ENCODE peak calls at places on chromosomes 3 and 15, in nine cellular contexts. Q is body of pancreas, A is NB4, L is H54, O is GM12878, V is IMR-90, M is HCT116, D is A549, R is Peyer's patch. J is an unnamed sample.

GRCh38 chr3:104396974-104397669 is 969.6 kb upstream of the ALCAM start:
- DNase-seq in Q (no peak), A (no peak), L (no peak), O (no peak), V (peak), M (no peak), D (peak), R (no peak), J (no peak)

GRCh38 chr3:117630469-117630868 is 920.9 kb downstream of the TUSC7 start:
- DNase-seq in Q (no peak), A (no peak), L (no peak), O (no peak), V (peak), M (no peak), D (no peak), R (no peak), J (no peak)

GRCh38 chr3:175748087-175748732 is 889.1 kb downstream of the NAALADL2 start:
- DNase-seq in Q (no peak), A (no peak), L (no peak), O (no peak), V (peak), M (no peak), D (no peak), R (no peak), J (no peak)

GRCh38 chr3:161430307-161430706 is 59.0 kb upstream of the SPTSSB start:
- DNase-seq in Q (no peak), A (no peak), L (no peak), O (no peak), V (no peak), M (no peak), D (no peak), R (no peak), J (no peak)

GRCh38 chr15:48555244-48555804 is 90.2 kb downstream of the FBN1 start:
- DNase-seq in Q (no peak), A (no peak), L (no peak), O (no peak), V (peak), M (no peak), D (no peak), R (no peak), J (no peak)

GRCh38 chr3:187973977-187974856 is 179.7 kb upstream of the LPP start:
- DNase-seq in Q (no peak), A (no peak), L (no peak), O (no peak), V (no peak), M (no peak), D (no peak), R (no peak), J (no peak)

GRCh38 chr15:32828507-32829186 is 110.8 kb downstream of the GREM1 start:
- DNase-seq in Q (no peak), A (no peak), L (peak), O (no peak), V (peak), M (no peak), D (peak), R (no peak), J (no peak)

GRCh38 chr3:187714404-187714979 is 12.1 kb upstream of the RTP2 start:
- DNase-seq in Q (peak), A (peak), L (peak), O (no peak), V (peak), M (peak), D (peak), R (peak), J (no peak)

GRCh38 chr3:7800006-7800780 is 701.4 kb upstream of the LMCD1 start:
- DNase-seq in Q (no peak), A (peak), L (no peak), O (no peak), V (no peak), M (no peak), D (no peak), R (no peak), J (no peak)

GRCh38 chr3:194333981-194334320 is 17.2 kb downstream of the CPN2 start:
- DNase-seq in Q (no peak), A (no peak), L (no peak), O (no peak), V (no peak), M (no peak), D (no peak), R (no peak), J (no peak)

GRCh38 chr15:101651753-101652097 is 456 bp downstream of the TM2D3 start:
- DNase-seq in Q (peak), A (no peak), L (peak), O (no peak), V (no peak), M (no peak), D (no peak), R (no peak), J (no peak)

GRCh38 chr3:34305266-34305665 is 506.8 kb downstream of the PDCD6IP start:
- DNase-seq in Q (no peak), A (no peak), L (no peak), O (no peak), V (no peak), M (no peak), D (no peak), R (no peak), J (no peak)

GRCh38 chr15:66841953-66842681 is 140.1 kb downstream of the SMAD6 start:
- DNase-seq in Q (peak), A (peak), L (peak), O (no peak), V (peak), M (peak), D (peak), R (peak), J (peak)

GRCh38 chr3:43128458-43128857 is 22.6 kb upstream of the POMGNT2 start:
- DNase-seq in Q (no peak), A (no peak), L (no peak), O (no peak), V (no peak), M (no peak), D (no peak), R (no peak), J (no peak)

GRCh38 chr15:100131321-100132224 is 210.2 kb downstream of the ADAMTS17 start:
- DNase-seq in Q (peak), A (no peak), L (no peak), O (no peak), V (peak), M (no peak), D (peak), R (no peak), J (no peak)

GRCh38 chr3:174126990-174127758 is 729.6 kb downstream of the NLGN1 start:
- DNase-seq in Q (no peak), A (no peak), L (no peak), O (no peak), V (peak), M (no peak), D (no peak), R (no peak), J (no peak)

GRCh38 chr15:42384597-42384996 is 25.3 kb downstream of the CAPN3 start:
- DNase-seq in Q (no peak), A (peak), L (no peak), O (no peak), V (no peak), M (no peak), D (no peak), R (peak), J (no peak)

GRCh38 chr3:189133768-189134167 is 38.0 kb upstream of the TPRG1 start:
- DNase-seq in Q (no peak), A (no peak), L (no peak), O (no peak), V (no peak), M (no peak), D (no peak), R (no peak), J (no peak)

GRCh38 chr3:189137416-189137815 is 34.4 kb upstream of the TPRG1 start:
- DNase-seq in Q (no peak), A (no peak), L (no peak), O (no peak), V (no peak), M (no peak), D (no peak), R (no peak), J (no peak)

GRCh38 chr3:189132125-189132744 is 39.5 kb upstream of the TPRG1 start:
- DNase-seq in Q (no peak), A (peak), L (peak), O (peak), V (peak), M (peak), D (peak), R (peak), J (peak)

GRCh38 chr3:189132901-189133300 is 38.9 kb upstream of the TPRG1 start:
- DNase-seq in Q (no peak), A (no peak), L (no peak), O (no peak), V (no peak), M (no peak), D (no peak), R (no peak), J (no peak)
- TF ChIP-seq POLR2A in Q (no peak), A (no peak), L (no peak), O (no peak), V (no peak), M (no peak), D (no peak), R (no peak), J (no peak)

DNA sequence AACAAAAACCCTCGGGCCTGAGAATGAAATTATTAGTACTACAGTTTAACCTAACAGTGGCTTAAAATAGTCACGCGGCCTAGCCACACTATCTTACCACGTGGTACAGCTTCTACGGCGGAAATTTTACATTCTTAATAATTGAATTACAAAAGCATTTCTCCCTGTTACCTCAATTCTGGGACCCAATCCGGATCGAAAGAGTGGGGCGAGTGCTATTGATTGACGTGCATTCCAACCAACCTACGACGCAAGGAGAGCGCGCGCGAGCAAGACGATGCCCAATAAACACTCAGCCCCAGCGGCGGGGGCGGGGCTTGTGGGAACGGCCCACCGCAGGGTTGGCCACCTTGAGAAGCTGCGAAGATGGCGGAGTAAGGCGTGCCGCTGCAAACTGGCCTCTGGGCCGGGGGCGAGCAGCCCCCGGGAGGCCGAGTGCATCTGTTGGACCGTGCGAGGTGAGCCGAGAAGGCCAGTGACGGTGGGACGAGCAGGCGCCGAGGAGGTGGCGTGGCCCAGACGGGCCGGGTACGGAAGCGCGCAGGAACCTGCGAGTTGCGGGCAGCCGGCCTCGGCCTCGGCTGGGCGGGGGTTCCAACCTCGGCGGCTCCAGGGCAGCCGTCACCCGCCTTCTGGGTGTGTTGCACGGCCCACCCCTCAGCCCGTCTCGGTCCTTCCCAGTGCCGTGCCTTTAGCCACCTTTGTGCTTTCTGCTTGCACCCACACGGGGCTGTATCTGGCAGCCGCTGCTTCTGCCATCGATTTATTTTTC is 48.6 kb downstream of the OIP5 start:
- DNase-seq in Q (peak), A (peak), L (peak), O (peak), V (peak), M (peak), D (peak), R (peak), J (peak)
- TF ChIP-seq POLR2A in Q (peak), A (peak), L (peak), O (peak), V (peak), M (peak), D (peak), R (peak), J (peak)

GRCh38 chr3:50154840-50155490 is at the start of gene SEMA3F:
- DNase-seq in Q (peak), A (peak), L (peak), O (no peak), V (peak), M (no peak), D (peak), R (peak), J (peak)
- TF ChIP-seq POLR2A in Q (no peak), A (no peak), L (peak), O (no peak), V (peak), M (no peak), D (peak), R (peak), J (no peak)

GRCh38 chr15:68817304-68818087 is 3.2 kb downstream of the ANP32A start:
- DNase-seq in Q (peak), A (peak), L (peak), O (no peak), V (peak), M (no peak), D (peak), R (peak), J (peak)
- TF ChIP-seq POLR2A in Q (peak), A (peak), L (no peak), O (peak), V (peak), M (no peak), D (peak), R (no peak), J (no peak)

GRCh38 chr3:192878374-192878773 is 39.3 kb downstream of the MB21D2 start:
- DNase-seq in Q (no peak), A (no peak), L (no peak), O (no peak), V (no peak), M (no peak), D (no peak), R (no peak), J (no peak)

GRCh38 chr3:192879346-192880031 is 38.2 kb downstream of the MB21D2 start:
- DNase-seq in Q (no peak), A (no peak), L (peak), O (no peak), V (peak), M (peak), D (peak), R (no peak), J (no peak)

GRCh38 chr3:192881159-192881786 is 36.4 kb downstream of the MB21D2 start:
- DNase-seq in Q (no peak), A (no peak), L (no peak), O (no peak), V (no peak), M (no peak), D (no peak), R (no peak), J (no peak)

GRCh38 chr3:192870785-192871184 is 46.9 kb downstream of the MB21D2 start:
- DNase-seq in Q (no peak), A (no peak), L (no peak), O (no peak), V (no peak), M (no peak), D (no peak), R (no peak), J (no peak)

GRCh38 chr3:192875971-192876565 is 41.6 kb downstream of the MB21D2 start:
- DNase-seq in Q (no peak), A (no peak), L (no peak), O (no peak), V (no peak), M (no peak), D (no peak), R (no peak), J (no peak)
- TF ChIP-seq POLR2A in Q (no peak), A (no peak), L (no peak), O (no peak), V (no peak), M (no peak), D (no peak), R (no peak), J (no peak)

GRCh38 chr3:180601688-180602666 is at the start of gene TTC14:
- DNase-seq in Q (peak), A (peak), L (peak), O (peak), V (peak), M (peak), D (peak), R (peak), J (peak)
- TF ChIP-seq POLR2A in Q (peak), A (no peak), L (peak), O (peak), V (peak), M (peak), D (peak), R (no peak), J (no peak)

GRCh38 chr3:119582178-119582577 is 2.9 kb downstream of the ADPRH start:
- DNase-seq in Q (no peak), A (no peak), L (no peak), O (no peak), V (peak), M (no peak), D (no peak), R (no peak), J (no peak)

GRCh38 chr3:119580148-119580760 is 962 bp downstream of the ADPRH start:
- DNase-seq in Q (peak), A (peak), L (no peak), O (no peak), V (no peak), M (no peak), D (no peak), R (peak), J (peak)

GRCh38 chr3:119575507-119575906 is 3.8 kb upstream of the ADPRH start:
- DNase-seq in Q (no peak), A (no peak), L (no peak), O (no peak), V (no peak), M (no peak), D (no peak), R (no peak), J (no peak)

GRCh38 chr3:119585193-119585592 is 5.9 kb downstream of the ADPRH start:
- DNase-seq in Q (no peak), A (no peak), L (no peak), O (no peak), V (no peak), M (no peak), D (no peak), R (no peak), J (no peak)

DNA sequence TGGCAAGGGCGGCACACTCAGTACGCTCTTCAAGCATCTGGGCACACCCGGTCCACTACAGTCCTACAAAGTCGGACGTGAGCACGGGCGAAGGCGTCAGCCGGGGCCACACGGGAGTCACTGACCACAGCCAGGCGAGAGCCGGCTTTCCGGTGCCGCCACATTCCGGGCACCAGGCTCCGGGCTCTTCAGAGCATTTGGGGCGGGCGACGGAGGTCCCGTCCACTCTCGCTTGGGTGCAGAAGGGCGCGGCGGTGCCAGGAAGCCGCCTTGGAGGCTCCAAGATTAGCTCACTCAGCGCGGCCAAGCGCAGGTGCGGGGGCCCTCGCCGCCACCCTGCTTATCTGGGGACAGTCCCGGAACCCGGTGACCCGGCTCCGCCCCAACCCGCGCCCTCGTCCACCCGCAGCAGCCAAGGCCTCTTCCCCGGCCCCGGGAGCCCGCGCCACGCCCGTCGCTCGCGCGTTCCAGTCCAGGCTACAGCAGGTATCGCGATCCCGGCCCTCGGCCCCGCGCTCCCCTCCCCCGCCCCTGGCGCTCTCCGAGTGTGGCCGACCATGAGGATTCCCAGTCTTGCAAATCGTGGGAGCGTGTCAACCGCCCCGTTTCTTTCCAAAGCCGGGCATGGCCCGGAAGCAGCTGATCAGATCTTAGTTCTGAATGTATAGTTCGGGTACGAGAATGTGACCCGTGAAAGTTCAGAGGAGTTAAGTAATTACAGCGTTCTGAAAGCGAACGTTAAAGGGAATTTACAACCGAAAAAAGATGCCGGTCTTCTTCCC is at the start of gene ADPRH:
- DNase-seq in Q (peak), A (peak), L (peak), O (no peak), V (peak), M (peak), D (peak), R (peak), J (peak)
- TF ChIP-seq POLR2A in Q (peak), A (no peak), L (no peak), O (peak), V (no peak), M (no peak), D (peak), R (no peak), J (no peak)